ENCODE peak calls at places on chromosome 3, in nine cellular contexts. R, E, N, K, Z, H, X, B and S are unnamed samples.

GRCh38 chr3:147358144-147358992 is 48.0 kb downstream of the ZIC4 start:
- DNase-seq in X (no peak), H (no peak), E (no peak), R (no peak), K (no peak), Z (no peak), B (no peak), N (no peak), S (no peak)

GRCh38 chr3:105747621-105748165 is 121.1 kb downstream of the CBLB start:
- DNase-seq in E (no peak), K (no peak), Z (no peak), N (no peak), R (no peak), X (no peak), B (no peak), H (no peak), S (no peak)

GRCh38 chr3:143443851-143444331 is 324.3 kb downstream of the CHST2 start:
- DNase-seq in R (peak), X (peak), H (peak), B (no peak), Z (no peak), K (peak), E (peak), N (no peak), S (no peak)

GRCh38 chr3:78857494-78858111 is 910.2 kb downstream of the ROBO1 start:
- DNase-seq in N (no peak), K (no peak), E (no peak), X (no peak), Z (no peak), B (no peak), H (peak), R (no peak), S (no peak)

GRCh38 chr3:155356594-155357370 is 63.3 kb upstream of the STRIT1 start:
- DNase-seq in R (no peak), K (no peak), Z (no peak), H (no peak), E (no peak), B (no peak), N (no peak), X (no peak), S (no peak)

GRCh38 chr3:109685084-109686079 is 348.0 kb upstream of the DPPA4 start:
- DNase-seq in N (peak), X (peak), H (peak), E (peak), B (no peak), R (no peak), Z (no peak), K (peak), S (no peak)

GRCh38 chr3:127951276-127951675 is 36.2 kb downstream of the KBTBD12 start:
- DNase-seq in R (no peak), E (no peak), Z (no peak), X (no peak), H (no peak), K (no peak), B (no peak), N (no peak), S (no peak)

GRCh38 chr3:116288480-116288879 is 156.8 kb downstream of the LSAMP start:
- DNase-seq in K (no peak), B (no peak), X (no peak), N (no peak), Z (no peak), E (no peak), R (no peak), H (no peak), S (no peak)

GRCh38 chr3:195198424-195199346 is 72.3 kb downstream of the XXYLT1 start:
- DNase-seq in Z (no peak), K (no peak), X (no peak), H (no peak), E (no peak), R (no peak), N (no peak), B (no peak), S (no peak)

GRCh38 chr3:193815246-193816027 is 222.4 kb downstream of the OPA1 start:
- DNase-seq in E (no peak), X (no peak), B (no peak), N (no peak), K (no peak), Z (no peak), R (no peak), H (no peak), S (no peak)

GRCh38 chr3:71173421-71173975 is 410.0 kb downstream of the FOXP1 start:
- DNase-seq in H (no peak), B (no peak), E (no peak), Z (no peak), R (no peak), K (no peak), N (no peak), X (no peak), S (no peak)

GRCh38 chr3:8996681-8997121 is 33.4 kb upstream of the RAD18 start:
- DNase-seq in R (no peak), X (no peak), Z (no peak), E (no peak), B (no peak), K (no peak), H (no peak), N (no peak), S (no peak)

GRCh38 chr3:9178697-9179096 is 70.7 kb downstream of the SRGAP3 start:
- DNase-seq in H (no peak), N (no peak), R (no peak), E (no peak), K (no peak), Z (no peak), B (no peak), X (no peak), S (no peak)

GRCh38 chr3:169172535-169172934 is 491.0 kb downstream of the MECOM start:
- DNase-seq in B (no peak), E (no peak), Z (no peak), K (no peak), N (no peak), X (no peak), R (no peak), H (no peak), S (no peak)

GRCh38 chr3:124260206-124260915 is 268.4 kb upstream of the ROPN1 start:
- DNase-seq in N (no peak), H (peak), K (peak), R (no peak), E (no peak), X (no peak), B (no peak), Z (no peak), S (no peak)

GRCh38 chr3:32844322-32844654 is 26.5 kb downstream of the TRIM71 start:
- DNase-seq in X (no peak), N (no peak), K (no peak), E (no peak), Z (no peak), B (no peak), R (no peak), H (no peak), S (no peak)

GRCh38 chr3:108091498-108092259 is 848 bp upstream of the CD47 start:
- DNase-seq in X (peak), R (no peak), H (peak), B (peak), E (no peak), Z (no peak), K (no peak), N (no peak), S (peak)

GRCh38 chr3:101243285-101244211 is 76.8 kb downstream of the IMPG2 start:
- DNase-seq in R (no peak), E (no peak), Z (no peak), X (no peak), K (no peak), H (no peak), B (no peak), N (no peak), S (no peak)

GRCh38 chr3:64023861-64024223 is 548 bp upstream of the PSMD6 start:
- DNase-seq in K (no peak), Z (no peak), B (no peak), R (no peak), H (peak), N (no peak), X (no peak), E (no peak), S (no peak)

GRCh38 chr3:28624079-28624478 is 275.5 kb upstream of the AZI2 start:
- DNase-seq in K (no peak), E (no peak), B (no peak), X (no peak), N (no peak), R (peak), H (peak), Z (no peak), S (no peak)

GRCh38 chr3:158105710-158106438 is at the start of gene SHOX2:
- DNase-seq in X (peak), Z (no peak), K (no peak), H (peak), N (no peak), E (peak), R (no peak), B (no peak), S (no peak)

GRCh38 chr3:187889106-187889505 is 143.8 kb upstream of the BCL6 start:
- DNase-seq in K (no peak), B (no peak), E (no peak), X (no peak), Z (no peak), N (no peak), H (no peak), R (no peak), S (no peak)

GRCh38 chr3:158313344-158313927 is 203.5 kb downstream of the RSRC1 start:
- DNase-seq in K (no peak), N (no peak), R (peak), Z (no peak), H (peak), B (no peak), E (no peak), X (no peak), S (no peak)

GRCh38 chr3:85270488-85270887 is 311.7 kb downstream of the CADM2 start:
- DNase-seq in R (peak), X (no peak), K (no peak), E (no peak), B (no peak), H (peak), Z (no peak), N (no peak), S (no peak)

GRCh38 chr3:141737108-141737507 is 990 bp upstream of the RNF7 start:
- DNase-seq in R (no peak), H (no peak), B (no peak), X (no peak), N (no peak), Z (no peak), E (no peak), K (no peak), S (no peak)

GRCh38 chr3:171915275-171915674 is 72.1 kb downstream of the TMEM212 start:
- DNase-seq in R (no peak), Z (no peak), X (no peak), B (no peak), E (no peak), H (no peak), K (no peak), N (no peak), S (no peak)

GRCh38 chr3:101216710-101217457 is 103.5 kb downstream of the IMPG2 start:
- DNase-seq in N (no peak), Z (no peak), E (no peak), R (no peak), B (no peak), K (peak), H (no peak), X (no peak), S (no peak)

GRCh38 chr3:193225726-193226125 is 15.3 kb upstream of the PLAAT1 start:
- DNase-seq in K (no peak), H (no peak), X (no peak), E (no peak), Z (no peak), B (no peak), R (no peak), N (no peak), S (no peak)

GRCh38 chr3:110378481-110378880 is 693.1 kb upstream of the NECTIN3 start:
- DNase-seq in Z (no peak), X (no peak), K (no peak), H (no peak), B (no peak), E (no peak), N (no peak), R (no peak), S (no peak)

GRCh38 chr3:70184105-70184504 is 128.3 kb downstream of the MDFIC2 start:
- DNase-seq in B (no peak), K (no peak), N (no peak), H (no peak), E (no peak), X (no peak), Z (no peak), R (no peak), S (no peak)

GRCh38 chr3:187919990-187920389 is 174.7 kb upstream of the BCL6 start:
- DNase-seq in K (no peak), H (no peak), Z (no peak), N (no peak), E (no peak), R (no peak), X (no peak), B (no peak), S (no peak)

GRCh38 chr3:51836606-51837005 is 24.8 kb upstream of the IQCF2 start:
- DNase-seq in E (no peak), Z (no peak), H (no peak), X (no peak), K (no peak), N (no peak), B (no peak), R (no peak), S (no peak)

GRCh38 chr3:94159062-94159726 is 96.3 kb downstream of the NSUN3 start:
- DNase-seq in K (no peak), N (no peak), R (no peak), B (no peak), X (no peak), E (no peak), Z (no peak), H (peak), S (no peak)

GRCh38 chr3:143063018-143063417 is 56.6 kb upstream of the CHST2 start:
- DNase-seq in H (no peak), X (no peak), R (no peak), K (no peak), N (no peak), B (no peak), Z (no peak), E (no peak), S (no peak)

GRCh38 chr3:10988003-10988402 is 4.5 kb upstream of the SLC6A1 start:
- DNase-seq in X (no peak), K (no peak), R (no peak), H (no peak), Z (no peak), E (no peak), B (no peak), N (no peak), S (no peak)

GRCh38 chr3:3023106-3023505 is 87.1 kb downstream of the IL5RA start:
- DNase-seq in N (no peak), K (no peak), X (no peak), B (no peak), R (no peak), H (no peak), E (no peak), Z (no peak), S (no peak)

GRCh38 chr3:180161770-180162169 is 125.0 kb upstream of the PEX5L start:
- DNase-seq in N (no peak), Z (no peak), R (no peak), E (no peak), X (no peak), B (no peak), H (no peak), K (no peak), S (no peak)

GRCh38 chr3:150843241-150843640 is 62.0 kb downstream of the MINDY4B start:
- DNase-seq in K (no peak), X (no peak), R (no peak), Z (no peak), E (no peak), N (no peak), B (no peak), H (no peak), S (no peak)